ENCODE peak calls at places on chromosomes 7 and 10, in nine cellular contexts. B is activated CD4-positive, alpha-beta T cell treated with anti-CD3 and anti-CD28 coated beads for 48 hours; O is transverse colon; S is G401; I is central memory CD8-positive, alpha-beta T cell; T is naive thymus-derived CD8-positive, alpha-beta T cell; E is activated T-cell treated with anti-CD3 and anti-CD28 coated beads for 1 hour; Y is psoas muscle; H is endothelial cell. M is an unnamed sample.

GRCh38 chr10:13684813-13685511 is 98.2 kb downstream of the PRPF18 start:
- DNase-seq in B (no peak), O (no peak), S (peak; percentile 54), I (no peak), T (no peak), E (no peak), Y (no peak), H (no peak), M (no peak)

GRCh38 chr10:117492504-117492903 is 50.0 kb upstream of the EMX2 start:
- DNase-seq in B (no peak), O (no peak), S (no peak), I (no peak), T (no peak), E (no peak), Y (no peak), H (no peak), M (no peak)

GRCh38 chr7:921071-921461 is 33.4 kb downstream of the ADAP1 start:
- DNase-seq in B (no peak), O (no peak), S (no peak), I (no peak), T (no peak), E (no peak), Y (peak; percentile 30), H (no peak), M (no peak)

GRCh38 chr10:47453435-47454293 is 30.3 kb downstream of the ANXA8 start:
- DNase-seq in B (no peak), O (no peak), S (no peak), I (no peak), T (no peak), E (no peak), Y (no peak), H (no peak), M (no peak)

GRCh38 chr7:105718511-105718925 is 137.2 kb upstream of the EFCAB10 start:
- DNase-seq in B (no peak), O (no peak), S (peak; percentile 76), I (no peak), T (no peak), E (no peak), Y (no peak), H (no peak), M (no peak)

GRCh38 chr7:16589895-16590294 is 55.7 kb downstream of the ANKMY2 start:
- DNase-seq in B (no peak), O (no peak), S (no peak), I (no peak), T (no peak), E (no peak), Y (no peak), H (no peak), M (no peak)

GRCh38 chr7:73442903-73443542 is 9.4 kb downstream of the FZD9 start:
- DNase-seq in B (no peak), O (no peak), S (no peak), I (no peak), T (no peak), E (no peak), Y (no peak), H (no peak), M (no peak)

GRCh38 chr7:104137971-104138370 is 69.8 kb downstream of the ORC5 start:
- DNase-seq in B (no peak), O (no peak), S (no peak), I (no peak), T (no peak), E (no peak), Y (no peak), H (no peak), M (peak; percentile 32)

GRCh38 chr10:11813855-11814557 is 9.2 kb upstream of the PROSER2 start:
- DNase-seq in B (no peak), O (no peak), S (no peak), I (no peak), T (no peak), E (no peak), Y (no peak), H (no peak), M (no peak)

GRCh38 chr7:137508437-137509175 is 165.1 kb upstream of the PTN start:
- DNase-seq in B (no peak), O (no peak), S (no peak), I (no peak), T (no peak), E (no peak), Y (no peak), H (no peak), M (peak; percentile 94)

GRCh38 chr10:89278034-89278535 is 23.8 kb upstream of the IFIT2 start:
- DNase-seq in B (no peak), O (no peak), S (peak; percentile 55), I (no peak), T (no peak), E (no peak), Y (no peak), H (no peak), M (peak; percentile 97)

GRCh38 chr10:58240531-58240930 is 27.2 kb downstream of the IPMK start:
- DNase-seq in B (no peak), O (no peak), S (no peak), I (no peak), T (no peak), E (no peak), Y (no peak), H (no peak), M (no peak)

GRCh38 chr10:117370205-117370604 is 5.0 kb downstream of the PDZD8 start:
- DNase-seq in B (no peak), O (no peak), S (no peak), I (no peak), T (no peak), E (no peak), Y (no peak), H (no peak), M (no peak)

GRCh38 chr10:79229830-79230562 is 117.3 kb upstream of the PPIF start:
- DNase-seq in B (no peak), O (no peak), S (no peak), I (no peak), T (no peak), E (no peak), Y (no peak), H (peak; percentile 66), M (no peak)

GRCh38 chr7:141946874-141947273 is at the start of gene CLEC5A:
- DNase-seq in B (no peak), O (no peak), S (no peak), I (no peak), T (no peak), E (no peak), Y (no peak), H (no peak), M (no peak)

GRCh38 chr7:112183266-112183665 is 22.9 kb downstream of the DOCK4 start:
- DNase-seq in B (no peak), O (no peak), S (no peak), I (no peak), T (no peak), E (no peak), Y (no peak), H (no peak), M (no peak)

GRCh38 chr7:148121426-148121825 is 469.1 kb upstream of the C7orf33 start:
- DNase-seq in B (no peak), O (no peak), S (no peak), I (no peak), T (no peak), E (no peak), Y (no peak), H (no peak), M (peak; percentile 41)

GRCh38 chr10:44619975-44620374 is 235.1 kb upstream of the CXCL12 start:
- DNase-seq in B (no peak), O (no peak), S (no peak), I (no peak), T (no peak), E (no peak), Y (no peak), H (no peak), M (no peak)

M was measured in RCC 7860.